ENCODE peak calls at places on chromosomes 6 and 20, in four cellular contexts. O is gastrocnemius medialis, N is spleen, P is testis. D is an unnamed sample.

GRCh38 chr6:97465877-97466710 is 183.1 kb upstream of the MMS22L start:
- DNase-seq in O (no peak), N (no peak), P (no peak), D (no peak)

GRCh38 chr6:90382760-90383159 is 86.1 kb upstream of the BACH2 start:
- DNase-seq in O (no peak), N (no peak), P (no peak), D (no peak)

GRCh38 chr6:75368151-75368779 is 83.7 kb upstream of the TMEM30A start:
- DNase-seq in O (peak; percentile 51), N (no peak), P (peak; percentile 35), D (no peak)

GRCh38 chr6:135782517-135782916 is 69.0 kb upstream of the PDE7B start:
- DNase-seq in O (no peak), N (no peak), P (no peak), D (no peak)

GRCh38 chr20:41423026-41423425 is 56.4 kb upstream of the EMILIN3 start:
- DNase-seq in O (no peak), N (no peak), P (no peak), D (no peak)

GRCh38 chr6:97923249-97923648 is 640.2 kb upstream of the MMS22L start:
- DNase-seq in O (no peak), N (no peak), P (no peak), D (no peak)

GRCh38 chr6:155247618-155248017 is 16.2 kb upstream of the CLDN20 start:
- DNase-seq in O (no peak), N (no peak), P (no peak), D (no peak)

GRCh38 chr6:143536461-143536865 is 24.9 kb upstream of the FUCA2 start:
- DNase-seq in O (no peak), N (peak; percentile 91), P (peak; percentile 34), D (peak; percentile 61)

GRCh38 chr6:108862479-108863191 is 14.4 kb downstream of the ARMC2 start:
- DNase-seq in O (no peak), N (peak; percentile 91), P (peak; percentile 51), D (peak; percentile 53)

GRCh38 chr6:119040229-119040628 is 38.2 kb downstream of the FAM184A start:
- DNase-seq in O (no peak), N (no peak), P (no peak), D (no peak)

GRCh38 chr6:128509709-128510108 is 10.7 kb downstream of the PTPRK start:
- DNase-seq in O (no peak), N (no peak), P (no peak), D (no peak)

GRCh38 chr20:34639755-34640222 is 37.1 kb downstream of the PIGU start:
- DNase-seq in O (no peak), N (no peak), P (no peak), D (no peak)

GRCh38 chr6:169970306-169970988 is 219.0 kb downstream of the ERMARD start:
- DNase-seq in O (no peak), N (peak; percentile 74), P (no peak), D (no peak)

GRCh38 chr20:1320902-1321653 is 7.9 kb downstream of the SDCBP2 start:
- DNase-seq in O (no peak), N (peak; percentile 73), P (no peak), D (no peak)

GRCh38 chr20:1323256-1323655 is 5.7 kb downstream of the SDCBP2 start:
- DNase-seq in O (no peak), N (no peak), P (no peak), D (no peak)

GRCh38 chr20:1323830-1324597 is 4.9 kb downstream of the SDCBP2 start:
- DNase-seq in O (no peak), N (peak; percentile 64), P (no peak), D (no peak)

GRCh38 chr20:1321654-1321939 is 7.3 kb downstream of the SDCBP2 start:
- DNase-seq in O (no peak), N (no peak), P (no peak), D (no peak)

GRCh38 chr20:1322511-1323245 is 6.3 kb downstream of the SDCBP2 start:
- DNase-seq in O (no peak), N (peak; percentile 70), P (no peak), D (no peak)
- TF ChIP-seq POLR2A in O (peak; percentile 8), N (no peak), P (no peak), D (no peak)

GRCh38 chr6:134316733-134317431 is 1.0 kb downstream of the SGK1 start:
- DNase-seq in O (no peak), N (no peak), P (peak; percentile 60), D (no peak)

GRCh38 chr6:134315189-134315588 is 2.7 kb downstream of the SGK1 start:
- DNase-seq in O (no peak), N (no peak), P (no peak), D (no peak)

GRCh38 chr6:134315974-134316391 is 1.9 kb downstream of the SGK1 start:
- DNase-seq in O (no peak), N (no peak), P (peak; percentile 46), D (no peak)

GRCh38 chr6:134318396-134319281 is 727 bp upstream of the SGK1 start:
- DNase-seq in O (no peak), N (no peak), P (no peak), D (no peak)

DNA sequence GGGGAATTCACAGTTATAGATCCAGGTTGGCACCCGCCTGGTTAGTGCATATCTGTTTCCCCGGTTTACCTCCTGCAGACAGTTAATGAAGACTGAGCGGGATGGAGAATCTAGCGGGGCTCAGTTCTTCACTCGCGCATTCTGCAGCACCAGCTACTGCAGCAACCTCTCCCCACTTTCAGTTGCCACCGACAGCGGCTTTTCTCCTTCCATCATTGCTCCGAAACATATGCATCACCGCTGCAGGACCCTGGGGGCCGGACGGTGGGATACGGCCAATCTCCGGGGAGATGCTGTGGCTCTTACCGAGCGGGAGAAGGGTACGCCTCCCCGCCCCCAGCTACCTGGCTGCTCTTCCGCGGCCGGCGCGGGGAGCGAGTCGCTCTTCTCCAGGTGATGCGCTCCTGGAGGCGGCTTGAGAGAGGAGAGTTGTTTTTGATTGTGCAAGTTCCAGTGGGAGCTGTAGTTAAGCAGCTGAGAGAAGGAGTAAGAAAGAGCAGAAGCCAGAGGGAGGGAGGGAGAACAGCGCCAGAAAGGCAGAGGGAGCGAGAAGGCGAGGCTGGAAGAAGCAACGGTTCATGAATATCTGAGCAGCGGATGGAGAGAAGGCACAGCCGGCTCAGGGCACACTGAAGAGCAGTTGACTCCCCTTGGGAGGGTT is at the start of gene SGK1:
- DNase-seq in O (no peak), N (peak; percentile 79), P (peak; percentile 72), D (peak; percentile 27)
- TF ChIP-seq CTCF in O (no peak), N (no peak), P (no peak), D (no peak)

DNA sequence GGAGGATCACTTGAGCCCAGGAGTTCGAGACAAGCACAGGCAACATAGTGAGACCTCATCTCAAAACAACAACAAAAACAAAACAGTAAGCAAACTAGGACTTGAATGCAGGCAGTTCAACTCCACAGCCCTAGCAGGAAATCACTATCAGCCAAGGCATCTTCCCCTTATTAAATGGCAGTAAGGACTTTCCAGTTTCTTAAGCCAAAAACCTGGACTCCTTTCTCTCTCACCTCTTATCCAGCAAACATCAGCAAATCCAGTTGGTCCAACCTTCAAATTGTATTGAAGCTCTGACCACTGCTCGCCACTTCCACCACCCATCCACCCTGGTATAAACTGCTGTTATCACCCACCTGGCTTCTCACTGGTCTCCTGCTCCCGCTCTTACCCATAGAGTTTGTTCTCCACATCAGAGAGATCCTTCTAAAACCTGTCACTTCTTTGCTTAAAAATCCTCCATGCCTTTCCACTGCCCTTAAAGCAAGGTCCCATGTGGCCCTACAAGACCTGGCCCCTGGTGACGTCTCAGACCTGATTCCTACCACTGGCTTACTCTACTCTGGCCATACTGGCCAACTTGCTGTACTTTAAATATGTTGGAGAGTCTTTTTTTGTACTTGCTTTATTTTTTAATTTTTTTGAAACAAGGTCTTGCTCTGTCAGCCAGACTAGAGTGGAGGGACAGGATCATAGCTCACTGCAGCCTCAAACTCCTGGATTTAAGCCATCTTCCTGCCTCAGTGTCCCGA is 27.6 kb downstream of the BCL2L1 start:
- DNase-seq in O (no peak), N (no peak), P (no peak), D (no peak)
- H3K36me3 ChIP-seq in O (no peaks in the 10 kb centered on the region), N (peaks cover 20% of the 10 kb centered on the region), P (no peaks in the 10 kb centered on the region), D (no peaks in the 10 kb centered on the region)

GRCh38 chr6:42879372-42880239 is at the start of gene RPL7L1:
- DNase-seq in O (peak; percentile 80), N (peak; percentile 96), P (peak; percentile 92), D (peak; percentile 89)
- TF ChIP-seq POLR2A in O (peak; percentile 64), N (no peak), P (no peak), D (peak; percentile 66)

GRCh38 chr6:48476257-48476656 is 365.3 kb upstream of the PTCHD4 start:
- DNase-seq in O (no peak), N (no peak), P (no peak), D (no peak)
- TF ChIP-seq CTCF in O (no peak), N (no peak), P (no peak), D (peak; percentile 12)

GRCh38 chr6:123091091-123091895 is 95.3 kb downstream of the CLVS2 start:
- DNase-seq in O (peak; percentile 70), N (no peak), P (no peak), D (no peak)

GRCh38 chr6:123089223-123089622 is 93.2 kb downstream of the CLVS2 start:
- DNase-seq in O (no peak), N (no peak), P (no peak), D (no peak)

DNA sequence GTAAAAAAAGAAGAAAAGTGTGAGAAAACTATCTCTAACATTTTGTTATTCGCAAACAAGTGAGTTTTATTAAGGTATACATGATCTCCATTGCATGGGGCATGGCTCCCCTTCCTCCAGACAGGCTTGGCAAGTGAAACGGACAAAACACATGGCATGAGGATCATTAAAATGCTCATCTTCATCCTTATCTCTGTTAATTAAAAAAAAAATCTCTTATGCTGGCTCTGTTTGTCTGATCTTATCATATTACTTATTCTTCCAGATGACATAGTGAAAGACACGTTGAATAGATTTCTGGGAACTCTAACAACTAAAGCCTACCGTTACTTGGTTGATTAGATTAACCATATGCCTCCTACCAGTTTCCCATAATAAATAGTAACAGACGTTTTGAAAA is 89.4 kb downstream of the CLVS2 start:
- DNase-seq in O (no peak), N (no peak), P (no peak), D (no peak)
- H3K36me3 ChIP-seq in O (no peaks in the 10 kb centered on the region), N (no peaks in the 10 kb centered on the region), P (no peaks in the 10 kb centered on the region), D (no peaks in the 10 kb centered on the region)

GRCh38 chr6:7389451-7390217 is at the start of the genes CAGE1 and RIOK1:
- DNase-seq in O (peak; percentile 90), N (peak; percentile 98), P (peak; percentile 97), D (peak; percentile 97)
- TF ChIP-seq POLR2A in O (peak; percentile 59), N (no peak), P (peak; percentile 17), D (peak; percentile 83)

GRCh38 chr6:4844108-4844507 is 67.9 kb downstream of the CDYL start:
- DNase-seq in O (no peak), N (no peak), P (peak; percentile 74), D (no peak)
- TF ChIP-seq CTCF in O (no peak), N (no peak), P (peak; percentile 13), D (no peak)